ENCODE peak calls at places on chromosomes 1 and 21, in five cellular contexts. O is lung, Z is left ventricle myocardium inferior, A is uterus, E is A549. R is an unnamed sample.

GRCh38 chr1:196418772-196419171 is 189.5 kb downstream of the KCNT2 start:
- DNase-seq in A (no peak), Z (no peak), E (no peak), O (no peak), R (no peak)

GRCh38 chr1:19447550-19447949 is 37.8 kb downstream of the CAPZB start:
- DNase-seq in O (no peak), A (no peak), E (no peak), Z (no peak), R (no peak)

GRCh38 chr1:54989968-54990810 is 8.5 kb upstream of the BSND start:
- DNase-seq in O (no peak), A (no peak), E (no peak), Z (peak), R (no peak)

GRCh38 chr1:212606734-212607205 is 1.8 kb upstream of the ATF3 start:
- DNase-seq in O (peak), A (peak), Z (peak), E (no peak), R (no peak)

GRCh38 chr1:91529856-91530255 is 29.2 kb downstream of the CDC7 start:
- DNase-seq in E (peak), A (no peak), Z (no peak), O (no peak), R (peak)

GRCh38 chr1:172289448-172289847 is 131.0 kb upstream of the C1orf105 start:
- DNase-seq in E (no peak), A (no peak), O (no peak), Z (no peak), R (no peak)

GRCh38 chr1:62407398-62408009 is 29.3 kb upstream of the USP1 start:
- DNase-seq in Z (no peak), E (peak), A (no peak), O (no peak), R (no peak)

GRCh38 chr1:179295356-179295755 is 1.8 kb downstream of the SOAT1 start:
- DNase-seq in O (no peak), A (no peak), E (no peak), Z (no peak), R (no peak)

GRCh38 chr21:22421416-22422190 is 1423.4 kb downstream of the NCAM2 start:
- DNase-seq in Z (no peak), A (no peak), O (no peak), E (no peak), R (no peak)

GRCh38 chr1:41868241-41868953 is 50.3 kb downstream of the HIVEP3 start:
- DNase-seq in A (no peak), Z (no peak), E (no peak), O (no peak), R (no peak)

GRCh38 chr1:17669866-17670451 is 85.2 kb upstream of the ACTL8 start:
- DNase-seq in Z (peak), O (no peak), A (no peak), E (no peak), R (no peak)

GRCh38 chr1:101697057-101697456 is 299.7 kb downstream of the OLFM3 start:
- DNase-seq in O (no peak), E (no peak), Z (no peak), A (no peak), R (no peak)

GRCh38 chr1:15583016-15583706 is 1.7 kb downstream of the AGMAT start:
- DNase-seq in E (no peak), A (no peak), Z (no peak), O (no peak), R (no peak)

GRCh38 chr1:15578921-15579682 is 5.7 kb downstream of the AGMAT start:
- DNase-seq in Z (no peak), A (no peak), O (no peak), E (no peak), R (no peak)

GRCh38 chr1:15579683-15580047 is 5.2 kb downstream of the AGMAT start:
- DNase-seq in Z (no peak), E (no peak), O (no peak), A (no peak), R (no peak)

GRCh38 chr1:15584489-15585363 is at the start of gene AGMAT:
- DNase-seq in E (peak), A (no peak), O (no peak), Z (peak), R (no peak)
- TF ChIP-seq CTCF in E (no peak), A (no peak), O (no peak), Z (peak), R (no peak)

DNA sequence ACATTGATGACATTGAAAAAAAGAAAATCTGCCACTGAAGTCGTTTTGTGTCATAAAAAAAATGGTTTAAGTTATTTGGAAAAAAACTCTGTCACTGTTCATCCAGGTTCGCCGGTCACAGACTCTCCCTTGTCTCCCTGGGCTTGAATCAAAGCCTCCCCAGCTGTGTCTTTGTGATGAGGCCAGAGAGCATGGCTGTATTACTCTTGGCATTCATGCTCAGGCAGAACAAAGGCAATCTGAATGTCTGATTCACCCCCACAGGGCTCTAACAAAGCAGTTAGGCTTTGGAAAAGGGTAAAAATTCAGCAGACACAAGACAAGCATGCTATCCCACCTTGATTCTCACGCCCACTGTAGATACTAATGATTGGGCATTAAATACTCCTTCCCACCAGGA is 304.3 kb upstream of the PLD5 start:
- DNase-seq in A (no peak), O (no peak), Z (no peak), E (no peak), R (no peak)
- H3K4me3 ChIP-seq in A (no peak), O (no peak), Z (no peak), E (no peak), R (no peak)

GRCh38 chr1:951364-951763 is 7.7 kb downstream of the NOC2L start:
- DNase-seq in O (no peak), E (peak), A (no peak), Z (no peak), R (no peak)
- TF ChIP-seq CTCF in O (no peak), E (peak), A (no peak), Z (peak), R (peak)

GRCh38 chr1:246032111-246032551 is 474.9 kb downstream of the SMYD3 start:
- DNase-seq in A (no peak), Z (no peak), O (no peak), E (no peak), R (no peak)
- H3K4me3 ChIP-seq in A (no peak), Z (no peak), O (no peak), E (no peak), R (no peak)

DNA sequence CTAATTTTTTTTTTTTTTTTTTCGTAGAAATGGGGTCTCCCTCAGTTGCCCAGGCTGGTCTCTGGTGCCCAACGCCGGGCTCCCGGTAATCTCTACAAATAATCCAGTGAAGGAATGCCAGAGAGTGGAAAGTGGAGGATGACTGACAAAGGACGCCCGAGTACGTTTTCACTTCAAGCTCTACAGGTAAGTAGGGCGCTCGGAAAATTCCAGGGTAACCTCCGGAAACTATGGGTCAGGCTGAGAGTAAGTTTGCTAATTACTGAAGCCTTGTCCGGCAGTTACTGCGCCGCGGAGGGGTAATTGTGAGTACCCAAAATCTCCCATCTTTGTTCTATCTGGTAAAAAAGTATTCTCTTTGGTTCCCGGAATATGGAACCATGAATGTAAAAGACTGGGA is 1.8 kb upstream of the ZNF669 start:
- DNase-seq in O (no peak), A (no peak), E (no peak), Z (no peak), R (no peak)
- TF ChIP-seq CTCF in O (no peak), A (no peak), E (no peak), Z (no peak), R (no peak)

GRCh38 chr1:231162300-231162969 is 577 bp downstream of the TRIM67 start:
- DNase-seq in Z (no peak), A (no peak), O (no peak), E (peak), R (no peak)
- H3K4me3 ChIP-seq in Z (peak), A (peak), O (no peak), E (peak), R (no peak)

R was measured in LNCaP clone FGC.